ENCODE peak calls at places on chromosomes 12 and 14, in eight cellular contexts. One of them, this sample, is unnamed.

GRCh38 chr12:130815028-130815741 is 23.9 kb downstream of the STX2 start:
- DNase-seq in transverse colon: no peak
- DNase-seq in stomach: no peak
- DNase-seq in kidney: no peak
- DNase-seq in HL-60: no peak
- DNase-seq in CD8-positive, alpha-beta T cell: no peak
- DNase-seq in lower lobe of right lung: no peak
- DNase-seq in upper lobe of right lung: no peak
- DNase-seq in this sample: no peak

GRCh38 chr12:104909761-104910160 is 48.3 kb downstream of the SLC41A2 start:
- DNase-seq in transverse colon: no peak
- DNase-seq in stomach: no peak
- DNase-seq in kidney: no peak
- DNase-seq in HL-60: no peak
- DNase-seq in CD8-positive, alpha-beta T cell: no peak
- DNase-seq in lower lobe of right lung: no peak
- DNase-seq in upper lobe of right lung: no peak
- DNase-seq in this sample: no peak

GRCh38 chr14:74946659-74947281 is 8.6 kb downstream of the PGF start:
- DNase-seq in transverse colon: no peak
- DNase-seq in stomach: no peak
- DNase-seq in kidney: no peak
- DNase-seq in HL-60: no peak
- DNase-seq in CD8-positive, alpha-beta T cell: no peak
- DNase-seq in lower lobe of right lung: no peak
- DNase-seq in upper lobe of right lung: no peak
- DNase-seq in this sample: no peak

GRCh38 chr14:75277000-75277795 is 1.4 kb upstream of the FOS start:
- DNase-seq in transverse colon: peak; percentile 92
- DNase-seq in stomach: peak; percentile 90
- DNase-seq in kidney: peak; percentile 97
- DNase-seq in HL-60: peak; percentile 68
- DNase-seq in CD8-positive, alpha-beta T cell: peak; percentile 68
- DNase-seq in lower lobe of right lung: peak; percentile 96
- DNase-seq in upper lobe of right lung: peak; percentile 95
- DNase-seq in this sample: no peak

GRCh38 chr12:16347391-16348298 is at the start of gene MGST1:
- DNase-seq in transverse colon: peak; percentile 77
- DNase-seq in stomach: peak; percentile 79
- DNase-seq in kidney: no peak
- DNase-seq in HL-60: peak; percentile 85
- DNase-seq in CD8-positive, alpha-beta T cell: no peak
- DNase-seq in lower lobe of right lung: peak; percentile 90
- DNase-seq in upper lobe of right lung: peak; percentile 94
- DNase-seq in this sample: no peak

GRCh38 chr12:56358836-56359532 is 923 bp downstream of the STAT2 start:
- DNase-seq in transverse colon: peak; percentile 24
- DNase-seq in stomach: no peak
- DNase-seq in kidney: no peak
- DNase-seq in HL-60: peak; percentile 46
- DNase-seq in CD8-positive, alpha-beta T cell: no peak
- DNase-seq in lower lobe of right lung: no peak
- DNase-seq in upper lobe of right lung: no peak
- DNase-seq in this sample: peak; percentile 52

GRCh38 chr12:44015333-44015941 is 179.6 kb downstream of the TMEM117 start:
- DNase-seq in transverse colon: no peak
- DNase-seq in stomach: no peak
- DNase-seq in kidney: no peak
- DNase-seq in HL-60: no peak
- DNase-seq in CD8-positive, alpha-beta T cell: no peak
- DNase-seq in lower lobe of right lung: no peak
- DNase-seq in upper lobe of right lung: no peak
- DNase-seq in this sample: peak; percentile 36

GRCh38 chr12:89863968-89864367 is 155.3 kb upstream of the ATP2B1 start:
- DNase-seq in transverse colon: no peak
- DNase-seq in stomach: no peak
- DNase-seq in kidney: no peak
- DNase-seq in HL-60: no peak
- DNase-seq in CD8-positive, alpha-beta T cell: no peak
- DNase-seq in lower lobe of right lung: no peak
- DNase-seq in upper lobe of right lung: no peak
- DNase-seq in this sample: no peak

GRCh38 chr12:34354239-34355200 is 332.2 kb downstream of the ALG10 start:
- DNase-seq in transverse colon: no peak
- DNase-seq in stomach: no peak
- DNase-seq in kidney: no peak
- DNase-seq in HL-60: no peak
- DNase-seq in CD8-positive, alpha-beta T cell: no peak
- DNase-seq in lower lobe of right lung: no peak
- DNase-seq in upper lobe of right lung: no peak
- DNase-seq in this sample: no peak

GRCh38 chr12:3363608-3364007 is 127.4 kb upstream of the PRMT8 start:
- DNase-seq in transverse colon: peak; percentile 19
- DNase-seq in stomach: no peak
- DNase-seq in kidney: no peak
- DNase-seq in HL-60: no peak
- DNase-seq in CD8-positive, alpha-beta T cell: no peak
- DNase-seq in lower lobe of right lung: no peak
- DNase-seq in upper lobe of right lung: no peak
- DNase-seq in this sample: no peak

GRCh38 chr12:120015313-120015712 is 26.3 kb downstream of the BICDL1 start:
- DNase-seq in transverse colon: no peak
- DNase-seq in stomach: no peak
- DNase-seq in kidney: no peak
- DNase-seq in HL-60: no peak
- DNase-seq in CD8-positive, alpha-beta T cell: peak; percentile 56
- DNase-seq in lower lobe of right lung: no peak
- DNase-seq in upper lobe of right lung: no peak
- DNase-seq in this sample: no peak

GRCh38 chr14:78278464-78278863 is 108.3 kb downstream of the NRXN3 start:
- DNase-seq in transverse colon: no peak
- DNase-seq in stomach: no peak
- DNase-seq in kidney: no peak
- DNase-seq in HL-60: no peak
- DNase-seq in CD8-positive, alpha-beta T cell: no peak
- DNase-seq in lower lobe of right lung: no peak
- DNase-seq in upper lobe of right lung: no peak
- DNase-seq in this sample: no peak

GRCh38 chr12:57236224-57236924 is 6.9 kb downstream of the SHMT2 start:
- DNase-seq in transverse colon: no peak
- DNase-seq in stomach: no peak
- DNase-seq in kidney: no peak
- DNase-seq in HL-60: no peak
- DNase-seq in CD8-positive, alpha-beta T cell: no peak
- DNase-seq in lower lobe of right lung: peak; percentile 50
- DNase-seq in upper lobe of right lung: no peak
- DNase-seq in this sample: no peak

GRCh38 chr12:92038476-92038875 is 107.2 kb downstream of the BTG1 start:
- DNase-seq in transverse colon: no peak
- DNase-seq in stomach: no peak
- DNase-seq in kidney: no peak
- DNase-seq in HL-60: no peak
- DNase-seq in CD8-positive, alpha-beta T cell: no peak
- DNase-seq in lower lobe of right lung: no peak
- DNase-seq in upper lobe of right lung: no peak
- DNase-seq in this sample: no peak

GRCh38 chr14:105094193-105094907 is 29.1 kb upstream of the GPR132 start:
- DNase-seq in transverse colon: no peak
- DNase-seq in stomach: no peak
- DNase-seq in kidney: peak; percentile 84
- DNase-seq in HL-60: no peak
- DNase-seq in CD8-positive, alpha-beta T cell: no peak
- DNase-seq in lower lobe of right lung: peak; percentile 59
- DNase-seq in upper lobe of right lung: peak; percentile 67
- DNase-seq in this sample: no peak

GRCh38 chr14:105092124-105092911 is 27.1 kb upstream of the GPR132 start:
- DNase-seq in transverse colon: peak; percentile 81
- DNase-seq in stomach: peak; percentile 46
- DNase-seq in kidney: peak; percentile 84
- DNase-seq in HL-60: no peak
- DNase-seq in CD8-positive, alpha-beta T cell: no peak
- DNase-seq in lower lobe of right lung: peak; percentile 58
- DNase-seq in upper lobe of right lung: peak; percentile 72
- DNase-seq in this sample: no peak

GRCh38 chr14:105093426-105094192 is 28.4 kb upstream of the GPR132 start:
- DNase-seq in transverse colon: peak; percentile 88
- DNase-seq in stomach: peak; percentile 83
- DNase-seq in kidney: peak; percentile 96
- DNase-seq in HL-60: no peak
- DNase-seq in CD8-positive, alpha-beta T cell: peak; percentile 77
- DNase-seq in lower lobe of right lung: peak; percentile 89
- DNase-seq in upper lobe of right lung: peak; percentile 94
- DNase-seq in this sample: peak; percentile 40

GRCh38 chr14:105091335-105092123 is 26.3 kb upstream of the GPR132 start:
- DNase-seq in transverse colon: peak; percentile 94
- DNase-seq in stomach: peak; percentile 94
- DNase-seq in kidney: peak; percentile 97
- DNase-seq in HL-60: no peak
- DNase-seq in CD8-positive, alpha-beta T cell: no peak
- DNase-seq in lower lobe of right lung: peak; percentile 91
- DNase-seq in upper lobe of right lung: peak; percentile 94
- DNase-seq in this sample: no peak

GRCh38 chr14:105092912-105093425 is 27.7 kb upstream of the GPR132 start:
- DNase-seq in transverse colon: peak; percentile 76
- DNase-seq in stomach: peak; percentile 70
- DNase-seq in kidney: peak; percentile 92
- DNase-seq in HL-60: no peak
- DNase-seq in CD8-positive, alpha-beta T cell: peak; percentile 84
- DNase-seq in lower lobe of right lung: peak; percentile 78
- DNase-seq in upper lobe of right lung: peak; percentile 88
- DNase-seq in this sample: no peak
- H3K4me3 ChIP-seq in transverse colon: peak overlapping the region; percentile 14
- H3K4me3 ChIP-seq in stomach: peak overlapping the region; percentile 78
- H3K4me3 ChIP-seq in kidney: peak overlapping the region; percentile 21
- H3K4me3 ChIP-seq in HL-60: peak overlapping the region; percentile 19
- H3K4me3 ChIP-seq in CD8-positive, alpha-beta T cell: peak overlapping the region; percentile 47
- H3K4me3 ChIP-seq in lower lobe of right lung: peak overlapping the region; percentile 71
- H3K4me3 ChIP-seq in upper lobe of right lung: peak overlapping the region; percentile 72
- H3K4me3 ChIP-seq in this sample: peak overlapping the region; percentile 60

DNA sequence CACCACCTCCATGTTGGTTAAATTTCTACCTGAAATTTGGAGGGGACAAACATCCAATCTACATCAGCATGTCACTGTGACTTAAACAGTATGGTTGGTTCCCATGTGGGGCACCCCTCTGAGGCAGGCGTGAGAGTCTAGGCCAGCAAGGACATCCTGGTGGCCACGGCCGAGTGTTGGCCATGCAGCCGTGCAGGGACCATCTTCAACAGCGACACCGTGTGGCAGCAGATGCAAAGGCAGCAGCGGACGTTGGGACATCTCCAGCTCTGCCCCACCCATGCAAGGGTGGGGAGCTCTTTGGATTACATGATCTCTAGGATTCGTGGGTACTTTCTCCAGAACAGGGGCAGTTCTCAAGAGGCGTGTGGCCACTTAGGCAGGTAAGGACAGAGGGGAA is 49.8 kb downstream of the NOC4L start:
- DNase-seq in transverse colon: no peak
- DNase-seq in stomach: no peak
- DNase-seq in kidney: no peak
- DNase-seq in HL-60: no peak
- DNase-seq in CD8-positive, alpha-beta T cell: no peak
- DNase-seq in lower lobe of right lung: no peak
- DNase-seq in upper lobe of right lung: no peak
- DNase-seq in this sample: no peak
- TF ChIP-seq CTCF in transverse colon: no peak
- TF ChIP-seq CTCF in stomach: no peak
- TF ChIP-seq CTCF in kidney: no peak
- TF ChIP-seq CTCF in HL-60: peak; percentile 5
- TF ChIP-seq CTCF in CD8-positive, alpha-beta T cell: no peak
- TF ChIP-seq CTCF in lower lobe of right lung: peak; percentile 13
- TF ChIP-seq CTCF in upper lobe of right lung: peak; percentile 16
- TF ChIP-seq CTCF in this sample: peak; percentile 46

GRCh38 chr14:20302042-20302761 is 3.5 kb downstream of the TTC5 start:
- DNase-seq in transverse colon: no peak
- DNase-seq in stomach: no peak
- DNase-seq in kidney: no peak
- DNase-seq in HL-60: no peak
- DNase-seq in CD8-positive, alpha-beta T cell: no peak
- DNase-seq in lower lobe of right lung: no peak
- DNase-seq in upper lobe of right lung: no peak
- DNase-seq in this sample: no peak

GRCh38 chr14:20305265-20306078 is at the start of gene TTC5:
- DNase-seq in transverse colon: peak; percentile 88
- DNase-seq in stomach: peak; percentile 85
- DNase-seq in kidney: peak; percentile 91
- DNase-seq in HL-60: peak; percentile 91
- DNase-seq in CD8-positive, alpha-beta T cell: peak; percentile 95
- DNase-seq in lower lobe of right lung: peak; percentile 88
- DNase-seq in upper lobe of right lung: peak; percentile 90
- DNase-seq in this sample: peak; percentile 73

DNA sequence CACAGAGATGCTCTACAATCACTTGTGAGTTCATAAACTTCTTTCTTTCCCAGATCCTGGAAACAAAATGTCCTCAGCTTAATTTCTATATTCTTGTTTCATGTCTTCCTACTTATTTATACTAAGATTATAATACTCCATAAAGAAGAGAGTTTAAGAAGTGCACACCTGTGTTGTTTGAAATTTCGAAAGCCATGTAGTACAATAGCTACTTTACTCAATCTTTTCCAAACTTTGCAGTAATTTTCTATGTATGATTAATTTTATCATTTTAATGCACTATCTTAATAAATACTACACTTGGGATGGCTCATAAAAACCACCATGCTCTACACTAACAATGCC is 300 bp upstream of the TTC5 start:
- DNase-seq in transverse colon: no peak
- DNase-seq in stomach: no peak
- DNase-seq in kidney: no peak
- DNase-seq in HL-60: no peak
- DNase-seq in CD8-positive, alpha-beta T cell: no peak
- DNase-seq in lower lobe of right lung: no peak
- DNase-seq in upper lobe of right lung: no peak
- DNase-seq in this sample: no peak
- H3K4me3 ChIP-seq in transverse colon: no peak overlapping the region
- H3K4me3 ChIP-seq in stomach: peak overlapping the region; percentile 85
- H3K4me3 ChIP-seq in kidney: peak overlapping the region; percentile 96
- H3K4me3 ChIP-seq in HL-60: no peak overlapping the region
- H3K4me3 ChIP-seq in CD8-positive, alpha-beta T cell: peak overlapping the region; percentile 62
- H3K4me3 ChIP-seq in lower lobe of right lung: peak overlapping the region; percentile 73
- H3K4me3 ChIP-seq in upper lobe of right lung: peak overlapping the region; percentile 65
- H3K4me3 ChIP-seq in this sample: peak overlapping the region; percentile 96

GRCh38 chr12:27733791-27734190 is 23.2 kb downstream of the MRPS35 start:
- DNase-seq in transverse colon: no peak
- DNase-seq in stomach: no peak
- DNase-seq in kidney: no peak
- DNase-seq in HL-60: no peak
- DNase-seq in CD8-positive, alpha-beta T cell: no peak
- DNase-seq in lower lobe of right lung: no peak
- DNase-seq in upper lobe of right lung: no peak
- DNase-seq in this sample: no peak

GRCh38 chr12:27732281-27732680 is 21.6 kb downstream of the MRPS35 start:
- DNase-seq in transverse colon: no peak
- DNase-seq in stomach: peak; percentile 32
- DNase-seq in kidney: no peak
- DNase-seq in HL-60: peak; percentile 25
- DNase-seq in CD8-positive, alpha-beta T cell: no peak
- DNase-seq in lower lobe of right lung: no peak
- DNase-seq in upper lobe of right lung: no peak
- DNase-seq in this sample: no peak

GRCh38 chr12:27730097-27730588 is 19.5 kb downstream of the MRPS35 start:
- DNase-seq in transverse colon: no peak
- DNase-seq in stomach: no peak
- DNase-seq in kidney: no peak
- DNase-seq in HL-60: no peak
- DNase-seq in CD8-positive, alpha-beta T cell: no peak
- DNase-seq in lower lobe of right lung: no peak
- DNase-seq in upper lobe of right lung: no peak
- DNase-seq in this sample: no peak

GRCh38 chr12:27733052-27733656 is 22.5 kb downstream of the MRPS35 start:
- DNase-seq in transverse colon: peak; percentile 35
- DNase-seq in stomach: no peak
- DNase-seq in kidney: no peak
- DNase-seq in HL-60: peak; percentile 18
- DNase-seq in CD8-positive, alpha-beta T cell: no peak
- DNase-seq in lower lobe of right lung: no peak
- DNase-seq in upper lobe of right lung: no peak
- DNase-seq in this sample: no peak
- TF ChIP-seq CTCF in transverse colon: peak; percentile 77
- TF ChIP-seq CTCF in stomach: peak; percentile 65
- TF ChIP-seq CTCF in kidney: peak; percentile 79
- TF ChIP-seq CTCF in HL-60: peak; percentile 83
- TF ChIP-seq CTCF in CD8-positive, alpha-beta T cell: peak; percentile 83
- TF ChIP-seq CTCF in lower lobe of right lung: peak; percentile 73
- TF ChIP-seq CTCF in upper lobe of right lung: peak; percentile 78
- TF ChIP-seq CTCF in this sample: peak; percentile 70

This sample was measured in GM12864.